ENCODE peak calls at places on chromosomes 11 and 22, in seven cellular contexts. One of them, this sample, is unnamed. For H3K27me3, the result is how much of the 10 kb centered on the place peaks cover.

GRCh38 chr11:868394-868793 is 25.7 kb downstream of the TSPAN4 start:
- DNase-seq in A673: no peak
- DNase-seq in neuronal stem cell: no peak
- DNase-seq in brain microvascular endothelial cell: no peak
- DNase-seq in GM06990: no peak
- DNase-seq in adrenal gland: no peak
- DNase-seq in tibial nerve: no peak
- DNase-seq in this sample: no peak

GRCh38 chr11:24496728-24497396 is at the start of gene LUZP2:
- DNase-seq in A673: peak
- DNase-seq in neuronal stem cell: peak
- DNase-seq in brain microvascular endothelial cell: peak
- DNase-seq in GM06990: no peak
- DNase-seq in adrenal gland: peak
- DNase-seq in tibial nerve: no peak
- DNase-seq in this sample: peak

GRCh38 chr22:46617250-46618103 is 2.7 kb upstream of the GRAMD4 start:
- DNase-seq in A673: no peak
- DNase-seq in neuronal stem cell: no peak
- DNase-seq in brain microvascular endothelial cell: no peak
- DNase-seq in GM06990: no peak
- DNase-seq in adrenal gland: no peak
- DNase-seq in tibial nerve: no peak
- DNase-seq in this sample: no peak

GRCh38 chr11:24267015-24267414 is 229.8 kb upstream of the LUZP2 start:
- DNase-seq in A673: no peak
- DNase-seq in neuronal stem cell: peak
- DNase-seq in brain microvascular endothelial cell: no peak
- DNase-seq in GM06990: no peak
- DNase-seq in adrenal gland: no peak
- DNase-seq in tibial nerve: no peak
- DNase-seq in this sample: no peak

GRCh38 chr22:49667236-49667635 is 160.4 kb downstream of the BRD1 start:
- DNase-seq in A673: peak
- DNase-seq in neuronal stem cell: no peak
- DNase-seq in brain microvascular endothelial cell: no peak
- DNase-seq in GM06990: no peak
- DNase-seq in adrenal gland: peak
- DNase-seq in tibial nerve: no peak
- DNase-seq in this sample: no peak

GRCh38 chr11:112223125-112223524 is 3.1 kb upstream of the PTS start:
- DNase-seq in A673: no peak
- DNase-seq in neuronal stem cell: no peak
- DNase-seq in brain microvascular endothelial cell: no peak
- DNase-seq in GM06990: no peak
- DNase-seq in adrenal gland: no peak
- DNase-seq in tibial nerve: no peak
- DNase-seq in this sample: no peak

GRCh38 chr11:129853508-129854228 is 38.0 kb downstream of the TMEM45B start:
- DNase-seq in A673: peak
- DNase-seq in neuronal stem cell: no peak
- DNase-seq in brain microvascular endothelial cell: no peak
- DNase-seq in GM06990: no peak
- DNase-seq in adrenal gland: peak
- DNase-seq in tibial nerve: no peak
- DNase-seq in this sample: peak

GRCh38 chr11:120867531-120867930 is 156.4 kb upstream of the TBCEL start:
- DNase-seq in A673: no peak
- DNase-seq in neuronal stem cell: no peak
- DNase-seq in brain microvascular endothelial cell: no peak
- DNase-seq in GM06990: no peak
- DNase-seq in adrenal gland: no peak
- DNase-seq in tibial nerve: no peak
- DNase-seq in this sample: no peak

DNA sequence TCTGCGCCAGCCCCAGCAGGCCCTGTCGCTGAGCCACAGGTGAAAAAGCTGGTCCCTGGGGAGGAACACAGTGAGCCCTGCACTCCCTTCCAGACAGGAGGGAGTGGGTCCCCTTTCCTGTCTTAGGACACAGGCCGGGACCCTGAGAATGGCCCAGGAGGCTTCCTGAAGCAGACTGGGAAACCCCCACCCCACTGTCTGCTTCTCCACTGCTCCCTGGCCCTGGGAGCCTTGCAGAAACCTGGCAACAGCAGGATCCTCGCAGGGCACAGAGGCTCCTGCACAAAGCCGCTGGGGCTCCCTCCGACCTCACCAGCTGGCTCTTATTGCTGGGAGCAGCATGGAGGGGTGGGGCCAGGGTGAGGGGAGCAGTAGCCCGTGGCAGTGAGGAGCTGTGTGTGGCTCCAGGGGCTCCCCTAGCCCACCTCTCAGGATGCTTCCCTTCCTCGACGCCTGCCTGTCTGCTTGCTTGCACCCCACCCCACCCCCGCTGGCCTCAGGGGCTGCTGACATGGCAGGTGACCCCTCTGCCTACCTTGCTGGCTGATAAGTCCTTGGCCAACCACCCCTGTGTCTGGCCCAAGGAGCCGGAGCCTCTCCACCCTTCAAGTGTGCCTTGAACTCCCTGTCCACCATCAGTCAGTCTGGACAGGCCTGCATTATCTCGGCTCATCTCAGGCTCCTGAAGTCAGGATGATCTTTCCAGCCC is 72.1 kb upstream of the KCNQ1OT1 start:
- DNase-seq in A673: no peak
- DNase-seq in neuronal stem cell: no peak
- DNase-seq in brain microvascular endothelial cell: no peak
- DNase-seq in GM06990: no peak
- DNase-seq in adrenal gland: no peak
- DNase-seq in tibial nerve: peak
- DNase-seq in this sample: no peak
- H3K27me3 ChIP-seq in A673: under half
- H3K27me3 ChIP-seq in neuronal stem cell: under half
- H3K27me3 ChIP-seq in brain microvascular endothelial cell: under half
- H3K27me3 ChIP-seq in GM06990: under half
- H3K27me3 ChIP-seq in adrenal gland: under half
- H3K27me3 ChIP-seq in tibial nerve: under half
- H3K27me3 ChIP-seq in this sample: under half

DNA sequence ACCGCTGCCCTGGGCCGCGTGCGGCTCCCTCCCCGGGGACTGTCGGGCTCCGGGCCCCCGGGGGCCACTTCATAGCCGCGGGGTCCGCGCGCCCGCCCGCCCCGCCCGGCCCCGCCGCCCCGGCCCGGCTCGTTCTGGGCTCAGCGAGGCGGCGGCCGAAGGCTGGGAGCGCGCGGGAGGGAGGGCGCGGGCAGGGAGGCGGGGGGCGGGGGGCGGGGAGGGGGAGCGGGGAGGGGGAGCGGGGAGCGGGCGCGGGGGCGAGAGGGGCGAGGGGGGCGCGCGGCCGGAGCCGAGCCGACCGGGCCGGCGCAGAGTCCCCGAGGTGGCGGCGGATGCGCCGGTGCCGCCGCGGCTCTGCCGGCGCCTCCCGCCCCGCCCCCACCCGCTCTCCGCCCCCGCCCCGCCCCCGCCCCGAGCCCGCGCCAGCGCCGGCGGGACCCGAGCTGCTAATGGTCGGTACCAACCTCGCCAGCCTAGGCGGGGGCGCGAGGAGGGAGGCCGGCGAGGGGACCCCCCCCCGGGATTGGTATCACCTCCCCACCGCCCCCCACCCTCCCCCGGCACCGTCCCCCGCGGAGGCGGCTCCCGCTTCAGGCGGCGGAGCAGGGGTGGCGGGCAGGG is at the start of gene B3GAT1:
- DNase-seq in A673: no peak
- DNase-seq in neuronal stem cell: no peak
- DNase-seq in brain microvascular endothelial cell: no peak
- DNase-seq in GM06990: no peak
- DNase-seq in adrenal gland: no peak
- DNase-seq in tibial nerve: no peak
- DNase-seq in this sample: no peak
- H3K27me3 ChIP-seq in A673: half or more
- H3K27me3 ChIP-seq in neuronal stem cell: under half
- H3K27me3 ChIP-seq in brain microvascular endothelial cell: under half
- H3K27me3 ChIP-seq in GM06990: under half
- H3K27me3 ChIP-seq in adrenal gland: under half
- H3K27me3 ChIP-seq in tibial nerve: under half
- H3K27me3 ChIP-seq in this sample: under half

GRCh38 chr11:64492561-64492960 is 98.5 kb upstream of the SLC22A12 start:
- DNase-seq in A673: no peak
- DNase-seq in neuronal stem cell: no peak
- DNase-seq in brain microvascular endothelial cell: no peak
- DNase-seq in GM06990: no peak
- DNase-seq in adrenal gland: no peak
- DNase-seq in tibial nerve: no peak
- DNase-seq in this sample: no peak

GRCh38 chr11:64489831-64490441 is 101.1 kb upstream of the SLC22A12 start:
- DNase-seq in A673: peak
- DNase-seq in neuronal stem cell: peak
- DNase-seq in brain microvascular endothelial cell: peak
- DNase-seq in GM06990: peak
- DNase-seq in adrenal gland: peak
- DNase-seq in tibial nerve: no peak
- DNase-seq in this sample: peak

GRCh38 chr11:64485077-64485476 is 105.9 kb upstream of the SLC22A12 start:
- DNase-seq in A673: no peak
- DNase-seq in neuronal stem cell: no peak
- DNase-seq in brain microvascular endothelial cell: no peak
- DNase-seq in GM06990: no peak
- DNase-seq in adrenal gland: no peak
- DNase-seq in tibial nerve: no peak
- DNase-seq in this sample: no peak

GRCh38 chr11:64490562-64491216 is 100.3 kb upstream of the SLC22A12 start:
- DNase-seq in A673: no peak
- DNase-seq in neuronal stem cell: no peak
- DNase-seq in brain microvascular endothelial cell: no peak
- DNase-seq in GM06990: no peak
- DNase-seq in adrenal gland: no peak
- DNase-seq in tibial nerve: no peak
- DNase-seq in this sample: no peak
- H3K27me3 ChIP-seq in A673: half or more
- H3K27me3 ChIP-seq in neuronal stem cell: under half
- H3K27me3 ChIP-seq in brain microvascular endothelial cell: under half
- H3K27me3 ChIP-seq in GM06990: under half
- H3K27me3 ChIP-seq in adrenal gland: under half
- H3K27me3 ChIP-seq in tibial nerve: under half
- H3K27me3 ChIP-seq in this sample: under half

GRCh38 chr22:39935116-39935515 is 25.1 kb upstream of the TMA7B start:
- DNase-seq in A673: no peak
- DNase-seq in neuronal stem cell: no peak
- DNase-seq in brain microvascular endothelial cell: no peak
- DNase-seq in GM06990: no peak
- DNase-seq in adrenal gland: no peak
- DNase-seq in tibial nerve: no peak
- DNase-seq in this sample: no peak
- H3K27me3 ChIP-seq in A673: half or more
- H3K27me3 ChIP-seq in neuronal stem cell: under half
- H3K27me3 ChIP-seq in brain microvascular endothelial cell: under half
- H3K27me3 ChIP-seq in GM06990: under half
- H3K27me3 ChIP-seq in adrenal gland: under half
- H3K27me3 ChIP-seq in tibial nerve: under half
- H3K27me3 ChIP-seq in this sample: under half

DNA sequence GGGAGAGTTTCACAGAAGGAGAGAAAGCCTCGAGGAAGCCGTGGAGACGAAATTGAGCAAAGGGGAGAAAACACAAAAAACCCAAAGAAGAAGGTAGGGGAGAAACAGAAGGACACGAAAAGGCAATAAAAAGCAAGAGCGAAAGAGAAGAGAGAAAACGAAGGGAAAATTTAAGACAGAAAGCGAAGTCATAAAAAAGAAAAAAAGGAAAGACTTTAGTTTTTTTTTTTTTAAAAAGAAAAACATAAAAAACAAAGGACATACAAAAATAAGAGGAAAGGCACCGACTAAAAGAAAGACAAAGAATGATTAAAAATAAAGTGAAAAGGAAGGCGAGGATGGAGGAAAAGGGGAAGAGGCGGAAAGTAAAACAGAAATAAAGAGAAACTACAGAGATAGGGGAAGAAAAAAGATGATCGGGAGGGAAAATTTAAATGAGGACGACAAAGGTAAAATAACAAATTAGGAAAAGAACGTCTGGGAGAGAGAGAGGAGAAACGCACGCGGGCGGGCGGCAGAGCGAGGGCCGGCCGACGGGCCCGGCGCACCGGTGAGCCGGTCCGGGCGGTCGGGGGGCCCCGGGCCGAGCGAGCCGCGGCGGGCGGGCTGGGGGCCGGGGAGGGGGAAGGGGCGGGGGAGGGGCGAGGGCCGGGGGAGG is 455 bp upstream of the TBX1 start:
- DNase-seq in A673: no peak
- DNase-seq in neuronal stem cell: no peak
- DNase-seq in brain microvascular endothelial cell: no peak
- DNase-seq in GM06990: no peak
- DNase-seq in adrenal gland: no peak
- DNase-seq in tibial nerve: no peak
- DNase-seq in this sample: no peak
- H3K27me3 ChIP-seq in A673: under half
- H3K27me3 ChIP-seq in neuronal stem cell: half or more
- H3K27me3 ChIP-seq in brain microvascular endothelial cell: half or more
- H3K27me3 ChIP-seq in GM06990: under half
- H3K27me3 ChIP-seq in adrenal gland: half or more
- H3K27me3 ChIP-seq in tibial nerve: under half
- H3K27me3 ChIP-seq in this sample: under half